ENCODE peak calls at places on chromosomes 3 and 15, in four cellular contexts. One of them, this sample, is unnamed.

GRCh38 chr3:127531821-127532220 is 58.7 kb downstream of the TPRA1 start:
- DNase-seq in AG09319: no peak
- DNase-seq in kidney epithelial cell: no peak
- DNase-seq in PC-3: no peak
- DNase-seq in this sample: no peak

GRCh38 chr3:18720543-18720942 is 295.4 kb upstream of the SATB1 start:
- DNase-seq in AG09319: no peak
- DNase-seq in kidney epithelial cell: no peak
- DNase-seq in PC-3: no peak
- DNase-seq in this sample: no peak

GRCh38 chr15:87527416-87527815 is 729.1 kb downstream of the NTRK3 start:
- DNase-seq in AG09319: no peak
- DNase-seq in kidney epithelial cell: peak
- DNase-seq in PC-3: peak
- DNase-seq in this sample: no peak

GRCh38 chr3:141401584-141402475 is 33.5 kb downstream of the ZBTB38 start:
- DNase-seq in AG09319: no peak
- DNase-seq in kidney epithelial cell: no peak
- DNase-seq in PC-3: peak
- DNase-seq in this sample: no peak

GRCh38 chr3:45055411-45056143 is 29.5 kb downstream of the CLEC3B start:
- DNase-seq in AG09319: no peak
- DNase-seq in kidney epithelial cell: no peak
- DNase-seq in PC-3: peak
- DNase-seq in this sample: no peak

GRCh38 chr3:29245441-29245840 is 35.4 kb upstream of the RBMS3 start:
- DNase-seq in AG09319: no peak
- DNase-seq in kidney epithelial cell: no peak
- DNase-seq in PC-3: no peak
- DNase-seq in this sample: no peak

GRCh38 chr15:49927462-49927861 is 191.6 kb downstream of the ATP8B4 start:
- DNase-seq in AG09319: peak
- DNase-seq in kidney epithelial cell: no peak
- DNase-seq in PC-3: no peak
- DNase-seq in this sample: no peak

GRCh38 chr3:189580190-189580589 is 51.0 kb upstream of the TP63 start:
- DNase-seq in AG09319: no peak
- DNase-seq in kidney epithelial cell: no peak
- DNase-seq in PC-3: no peak
- DNase-seq in this sample: no peak

GRCh38 chr15:79904256-79904655 is 7.4 kb upstream of the MTHFS start:
- DNase-seq in AG09319: no peak
- DNase-seq in kidney epithelial cell: no peak
- DNase-seq in PC-3: no peak
- DNase-seq in this sample: no peak

GRCh38 chr3:145094355-145094941 is 1066.5 kb downstream of the PLOD2 start:
- DNase-seq in AG09319: no peak
- DNase-seq in kidney epithelial cell: peak
- DNase-seq in PC-3: peak
- DNase-seq in this sample: no peak

GRCh38 chr3:136495213-136495612 is 245.1 kb downstream of the PCCB start:
- DNase-seq in AG09319: no peak
- DNase-seq in kidney epithelial cell: no peak
- DNase-seq in PC-3: no peak
- DNase-seq in this sample: no peak

GRCh38 chr15:39685999-39686613 is 96.5 kb downstream of the FSIP1 start:
- DNase-seq in AG09319: peak
- DNase-seq in kidney epithelial cell: no peak
- DNase-seq in PC-3: peak
- DNase-seq in this sample: no peak

GRCh38 chr3:150868282-150868681 is 37.0 kb downstream of the MINDY4B start:
- DNase-seq in AG09319: no peak
- DNase-seq in kidney epithelial cell: no peak
- DNase-seq in PC-3: peak
- DNase-seq in this sample: no peak

GRCh38 chr15:60275624-60276023 is 122.2 kb downstream of the ANXA2 start:
- DNase-seq in AG09319: no peak
- DNase-seq in kidney epithelial cell: no peak
- DNase-seq in PC-3: no peak
- DNase-seq in this sample: no peak

GRCh38 chr15:40766906-40767837 is 2.6 kb upstream of the C15orf62 start:
- DNase-seq in AG09319: no peak
- DNase-seq in kidney epithelial cell: no peak
- DNase-seq in PC-3: peak
- DNase-seq in this sample: no peak

GRCh38 chr3:63519426-63519825 is 133.0 kb upstream of the SNTN start:
- DNase-seq in AG09319: no peak
- DNase-seq in kidney epithelial cell: no peak
- DNase-seq in PC-3: no peak
- DNase-seq in this sample: no peak

GRCh38 chr3:4458961-4459360 is 8.1 kb downstream of the SUMF1 start:
- DNase-seq in AG09319: no peak
- DNase-seq in kidney epithelial cell: no peak
- DNase-seq in PC-3: no peak
- DNase-seq in this sample: no peak

GRCh38 chr3:35932995-35933394 is 293.7 kb downstream of the ARPP21 start:
- DNase-seq in AG09319: peak
- DNase-seq in kidney epithelial cell: peak
- DNase-seq in PC-3: peak
- DNase-seq in this sample: no peak

GRCh38 chr15:58498821-58499580 is 67.2 kb downstream of the LIPC start:
- DNase-seq in AG09319: peak
- DNase-seq in kidney epithelial cell: peak
- DNase-seq in PC-3: no peak
- DNase-seq in this sample: no peak

GRCh38 chr3:8571256-8571655 is 69.6 kb downstream of the LMCD1 start:
- DNase-seq in AG09319: no peak
- DNase-seq in kidney epithelial cell: no peak
- DNase-seq in PC-3: no peak
- DNase-seq in this sample: no peak

GRCh38 chr3:178761024-178761423 is 224.8 kb downstream of the KCNMB2 start:
- DNase-seq in AG09319: no peak
- DNase-seq in kidney epithelial cell: no peak
- DNase-seq in PC-3: no peak
- DNase-seq in this sample: no peak

GRCh38 chr15:78304487-78305413 is 5.3 kb upstream of the SKIC8 start:
- DNase-seq in AG09319: no peak
- DNase-seq in kidney epithelial cell: no peak
- DNase-seq in PC-3: no peak
- DNase-seq in this sample: no peak

GRCh38 chr15:78306176-78306774 is 6.9 kb upstream of the SKIC8 start:
- DNase-seq in AG09319: no peak
- DNase-seq in kidney epithelial cell: no peak
- DNase-seq in PC-3: peak
- DNase-seq in this sample: no peak

GRCh38 chr15:78302579-78302978 is 3.2 kb upstream of the SKIC8 start:
- DNase-seq in AG09319: peak
- DNase-seq in kidney epithelial cell: no peak
- DNase-seq in PC-3: peak
- DNase-seq in this sample: no peak

GRCh38 chr15:78301813-78302212 is 2.4 kb upstream of the SKIC8 start:
- DNase-seq in AG09319: no peak
- DNase-seq in kidney epithelial cell: no peak
- DNase-seq in PC-3: peak
- DNase-seq in this sample: no peak

DNA sequence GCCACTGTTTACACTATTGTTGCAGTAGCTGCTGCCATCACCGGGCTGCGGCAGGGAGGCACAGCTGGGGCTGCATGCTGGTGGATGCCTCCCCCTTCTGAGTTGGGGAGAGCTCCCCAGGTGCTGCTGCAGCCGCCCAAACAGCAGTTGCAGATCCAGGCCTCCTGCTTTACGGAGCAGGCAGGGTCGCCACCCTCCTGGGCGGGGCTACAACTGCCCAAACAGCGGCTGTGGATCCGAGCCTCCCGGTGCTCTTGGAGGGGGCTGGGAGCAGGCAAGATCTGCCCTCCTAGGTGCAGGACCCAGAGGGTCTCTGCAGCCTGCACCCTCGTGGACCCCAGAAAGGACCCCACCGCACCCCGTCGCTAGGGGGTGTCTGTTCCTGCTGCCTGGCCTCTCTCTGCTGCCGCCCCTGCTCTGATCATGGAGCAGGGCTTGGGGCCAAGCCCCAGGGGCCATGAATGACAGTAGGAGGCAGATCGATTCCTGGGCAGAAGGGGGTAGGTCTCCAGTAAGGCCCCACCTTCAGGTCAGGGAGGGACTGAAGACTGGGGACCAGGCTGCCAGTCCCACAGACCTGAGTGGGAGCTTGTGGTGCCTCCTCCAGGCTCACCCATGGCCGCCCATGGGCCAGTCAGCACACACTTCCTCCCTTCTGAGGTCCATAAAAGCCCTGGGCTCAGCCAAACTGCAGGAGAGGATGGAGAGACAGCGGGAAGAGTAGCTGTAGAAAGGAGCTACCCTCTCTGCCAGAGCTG is 4.5 kb upstream of the SKIC8 start:
- DNase-seq in AG09319: no peak
- DNase-seq in kidney epithelial cell: no peak
- DNase-seq in PC-3: no peak
- DNase-seq in this sample: no peak
- TF ChIP-seq CTCF in AG09319: no peak
- TF ChIP-seq CTCF in kidney epithelial cell: no peak
- TF ChIP-seq CTCF in PC-3: no peak
- TF ChIP-seq CTCF in this sample: no peak

DNA sequence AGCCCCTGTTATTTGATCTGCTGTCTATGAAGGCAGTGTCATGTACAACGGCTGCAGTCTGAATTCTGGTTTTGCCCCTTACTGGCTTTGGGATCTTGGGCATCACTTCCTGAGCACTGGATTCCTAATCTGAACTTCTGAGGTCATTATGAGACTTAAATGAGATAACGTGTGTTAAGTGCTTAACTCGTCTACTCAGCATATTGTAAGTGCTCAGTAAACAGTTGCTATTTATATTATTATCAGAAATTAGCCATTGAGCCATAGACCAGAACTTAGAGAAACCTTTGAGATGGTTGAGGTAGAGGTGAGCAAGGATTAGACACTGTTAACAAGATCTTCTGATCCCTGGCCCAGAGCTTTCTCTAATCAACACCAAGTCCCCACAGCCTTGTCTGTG is 284.1 kb upstream of the ONECUT1 start:
- DNase-seq in AG09319: no peak
- DNase-seq in kidney epithelial cell: no peak
- DNase-seq in PC-3: no peak
- DNase-seq in this sample: no peak
- TF ChIP-seq CTCF in AG09319: no peak
- TF ChIP-seq CTCF in kidney epithelial cell: no peak
- TF ChIP-seq CTCF in PC-3: no peak
- TF ChIP-seq CTCF in this sample: no peak

DNA sequence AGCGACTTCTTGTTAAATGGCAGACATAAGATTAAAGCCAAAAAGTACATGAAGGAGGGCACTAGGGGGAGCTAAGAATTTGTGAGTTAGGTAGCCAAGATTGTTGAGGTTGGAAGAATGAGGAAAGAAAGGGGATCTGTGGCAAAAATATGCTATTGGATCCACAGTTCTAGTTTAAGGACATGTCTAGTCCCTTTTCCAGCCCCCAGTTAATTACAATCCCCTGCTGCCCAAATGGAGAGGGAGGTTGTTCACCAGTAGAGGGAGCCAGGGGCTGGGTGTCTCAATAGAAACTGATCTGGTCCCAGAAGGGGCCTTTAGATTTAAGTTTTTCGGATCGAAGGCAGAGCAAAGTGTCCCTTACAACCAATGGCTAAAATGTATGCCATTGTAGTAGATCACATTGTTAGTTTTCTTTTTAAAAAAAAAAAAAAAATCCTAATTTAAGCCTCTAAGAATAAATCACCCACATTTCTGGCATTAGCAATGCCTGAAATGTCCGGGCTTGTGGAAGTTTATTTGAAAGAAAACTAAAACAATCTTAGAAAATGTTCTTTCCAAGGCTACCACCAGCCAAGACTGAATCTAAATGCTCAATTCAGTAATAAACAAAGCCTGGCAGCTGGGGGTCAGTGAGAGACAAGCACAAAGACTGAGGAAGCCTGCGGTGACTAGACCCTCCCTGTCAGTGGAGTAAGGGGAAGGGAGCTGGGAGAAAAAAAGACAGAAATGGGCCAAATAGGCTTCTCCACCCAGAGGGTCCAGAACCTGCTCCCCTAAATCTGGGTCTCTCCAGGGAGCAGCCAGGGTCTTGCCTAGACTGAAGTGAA is 7.1 kb downstream of the COL8A1 start:
- DNase-seq in AG09319: no peak
- DNase-seq in kidney epithelial cell: no peak
- DNase-seq in PC-3: peak
- DNase-seq in this sample: no peak
- TF ChIP-seq CTCF in AG09319: peak
- TF ChIP-seq CTCF in kidney epithelial cell: peak
- TF ChIP-seq CTCF in PC-3: peak
- TF ChIP-seq CTCF in this sample: peak

GRCh38 chr15:62907275-62907674 is 135.3 kb upstream of the TPM1 start:
- DNase-seq in AG09319: no peak
- DNase-seq in kidney epithelial cell: no peak
- DNase-seq in PC-3: no peak
- DNase-seq in this sample: no peak

GRCh38 chr15:62904511-62904910 is 138.0 kb upstream of the TPM1 start:
- DNase-seq in AG09319: no peak
- DNase-seq in kidney epithelial cell: no peak
- DNase-seq in PC-3: no peak
- DNase-seq in this sample: no peak

GRCh38 chr15:62909257-62909656 is 133.3 kb upstream of the TPM1 start:
- DNase-seq in AG09319: no peak
- DNase-seq in kidney epithelial cell: no peak
- DNase-seq in PC-3: no peak
- DNase-seq in this sample: no peak

GRCh38 chr15:62904041-62904440 is 138.5 kb upstream of the TPM1 start:
- DNase-seq in AG09319: no peak
- DNase-seq in kidney epithelial cell: no peak
- DNase-seq in PC-3: no peak
- DNase-seq in this sample: no peak

GRCh38 chr15:62906627-62907026 is 135.9 kb upstream of the TPM1 start:
- DNase-seq in AG09319: no peak
- DNase-seq in kidney epithelial cell: no peak
- DNase-seq in PC-3: no peak
- DNase-seq in this sample: no peak
- TF ChIP-seq CTCF in AG09319: no peak
- TF ChIP-seq CTCF in kidney epithelial cell: no peak
- TF ChIP-seq CTCF in PC-3: no peak
- TF ChIP-seq CTCF in this sample: no peak

DNA sequence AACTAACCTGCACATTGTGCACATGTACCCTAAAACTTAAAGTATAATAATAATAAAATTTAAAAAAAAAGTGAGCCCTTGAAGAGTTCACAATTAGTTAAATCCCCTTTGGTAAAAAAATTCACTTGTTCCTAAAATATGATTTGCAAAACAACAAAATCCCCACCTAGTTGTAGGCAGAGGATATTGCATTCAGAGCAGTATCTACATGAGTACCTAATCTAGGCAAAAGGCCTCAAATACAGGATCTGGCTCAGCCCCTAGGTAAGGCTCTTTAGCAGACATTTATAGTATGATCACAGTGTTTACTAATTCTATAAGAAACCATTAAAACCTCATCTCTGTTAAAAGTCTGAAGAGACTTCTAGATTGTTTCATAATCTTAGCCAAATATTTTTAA is 89.3 kb upstream of the CCDC80 start:
- DNase-seq in AG09319: no peak
- DNase-seq in kidney epithelial cell: no peak
- DNase-seq in PC-3: peak
- DNase-seq in this sample: no peak
- TF ChIP-seq CTCF in AG09319: no peak
- TF ChIP-seq CTCF in kidney epithelial cell: no peak
- TF ChIP-seq CTCF in PC-3: peak
- TF ChIP-seq CTCF in this sample: peak

This sample was measured in chondrocyte.